ENCODE peak calls at places on chromosomes 1 and 21, in seven cellular contexts. Q is vagina, G is GM23338, M is transverse colon, A is esophagus muscularis mucosa, D is HepG2, E is H1. L is an unnamed sample.

GRCh38 chr1:43565600-43566360 is 35.1 kb downstream of the PTPRF start:
- DNase-seq in M (peak; percentile 41), A (no peak), E (no peak), G (peak; percentile 84), D (no peak), Q (no peak), L (peak; percentile 29)

GRCh38 chr1:8965121-8965820 is 19.6 kb downstream of the CA6 start:
- DNase-seq in D (no peak), E (no peak), Q (no peak), A (no peak), G (no peak), M (no peak), L (no peak)

GRCh38 chr1:14190508-14190907 is 408.0 kb upstream of the KAZN start:
- DNase-seq in M (no peak), A (no peak), E (peak; percentile 1), Q (no peak), G (no peak), D (no peak), L (no peak)

GRCh38 chr1:117048431-117049133 is 11.5 kb upstream of the TTF2 start:
- DNase-seq in A (no peak), G (no peak), E (no peak), D (no peak), Q (no peak), M (no peak), L (no peak)

GRCh38 chr21:28738882-28739281 is 253.8 kb downstream of the LTN1 start:
- DNase-seq in Q (no peak), A (no peak), G (no peak), M (no peak), E (no peak), D (no peak), L (peak; percentile 26)

GRCh38 chr1:98696077-98696476 is 34.6 kb downstream of the SNX7 start:
- DNase-seq in A (no peak), E (no peak), M (no peak), D (no peak), Q (no peak), G (no peak), L (no peak)

GRCh38 chr1:99520121-99520520 is 125.8 kb upstream of the PALMD start:
- DNase-seq in A (no peak), Q (no peak), E (no peak), M (no peak), G (no peak), D (no peak), L (no peak)

GRCh38 chr21:44427241-44428120 is 27.8 kb upstream of the LRRC3 start:
- DNase-seq in E (no peak), G (no peak), Q (no peak), A (no peak), D (no peak), M (no peak), L (no peak)

GRCh38 chr1:58849556-58849955 is 65.7 kb upstream of the JUN start:
- DNase-seq in M (no peak), D (no peak), A (no peak), E (no peak), Q (no peak), G (no peak), L (no peak)

GRCh38 chr1:29686012-29686930 is 449.9 kb downstream of the PTPRU start:
- DNase-seq in A (no peak), G (no peak), E (no peak), M (no peak), Q (peak; percentile 58), D (no peak), L (no peak)

GRCh38 chr1:211024901-211025300 is 109.0 kb downstream of the KCNH1 start:
- DNase-seq in A (no peak), M (no peak), Q (no peak), G (no peak), E (no peak), D (no peak), L (no peak)

GRCh38 chr1:3795453-3796214 is 664 bp downstream of the LRRC47 start:
- DNase-seq in D (peak; percentile 18), Q (no peak), G (no peak), E (no peak), M (no peak), A (no peak), L (no peak)

GRCh38 chr1:59414406-59415133 is 117.7 kb downstream of the FGGY start:
- DNase-seq in A (no peak), D (no peak), E (no peak), M (no peak), Q (no peak), G (no peak), L (no peak)

GRCh38 chr1:201489656-201490261 is 17.2 kb downstream of the CSRP1 start:
- DNase-seq in D (no peak), G (no peak), E (no peak), Q (no peak), M (no peak), A (no peak), L (peak; percentile 30)

DNA sequence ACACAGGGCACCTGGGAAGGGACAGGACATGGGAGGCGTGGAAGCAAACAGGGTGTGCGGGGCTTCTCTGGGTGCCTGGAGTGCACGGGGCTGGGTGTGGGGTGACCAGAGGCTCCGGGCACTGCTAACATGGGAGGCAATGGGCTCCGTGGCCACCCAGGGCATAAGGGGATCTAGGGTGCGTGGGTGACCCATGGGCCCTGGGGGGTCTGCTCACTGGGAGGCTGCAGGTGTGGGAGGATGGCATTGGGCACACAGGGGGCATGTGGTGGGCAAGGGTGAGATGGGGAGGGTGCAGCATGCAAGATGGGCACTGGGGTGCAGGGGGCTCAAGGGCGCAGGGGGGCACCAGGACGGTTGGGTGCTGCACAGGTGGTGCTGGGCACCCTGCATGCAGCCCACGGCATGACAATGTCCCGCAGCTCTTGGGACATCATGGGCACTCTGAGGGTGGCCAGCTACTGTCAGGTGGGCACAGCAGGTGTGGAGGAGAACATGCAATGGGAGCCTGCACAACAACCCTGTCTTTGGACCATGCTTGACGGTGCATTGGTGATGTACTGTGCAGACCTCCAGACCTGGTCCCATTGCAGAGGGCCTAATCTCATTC is 15.1 kb downstream of the TRIM11 start:
- DNase-seq in D (no peak), M (no peak), E (no peak), A (no peak), Q (no peak), G (no peak), L (no peak)
- TF ChIP-seq POLR2AphosphoS5 in D (no peak), M (no peak), E (no peak), A (no peak), Q (no peak), G (no peak), L (no peak)

GRCh38 chr1:192811594-192812239 is 2.9 kb downstream of the RGS2 start:
- DNase-seq in M (no peak), A (no peak), E (no peak), G (no peak), Q (no peak), D (no peak), L (peak; percentile 24)

GRCh38 chr1:192812420-192813209 is 3.8 kb downstream of the RGS2 start:
- DNase-seq in G (no peak), Q (no peak), D (no peak), A (no peak), E (no peak), M (no peak), L (no peak)

GRCh38 chr1:192808588-192809285 is at the start of gene RGS2:
- DNase-seq in A (peak; percentile 97), M (peak; percentile 94), D (peak; percentile 66), E (peak; percentile 92), Q (no peak), G (peak; percentile 96), L (peak; percentile 95)

GRCh38 chr1:192809286-192810252 is 730 bp downstream of the RGS2 start:
- DNase-seq in E (no peak), Q (no peak), A (no peak), M (peak; percentile 46), D (no peak), G (peak; percentile 60), L (peak; percentile 68)

GRCh38 chr1:192810253-192810880 is 1.5 kb downstream of the RGS2 start:
- DNase-seq in M (peak; percentile 24), G (no peak), A (no peak), D (no peak), Q (no peak), E (no peak), L (peak; percentile 47)
- TF ChIP-seq POLR2AphosphoS5 in M (peak; percentile 41), G (no peak), A (peak; percentile 65), D (no peak), Q (no peak), E (no peak), L (no peak)

DNA sequence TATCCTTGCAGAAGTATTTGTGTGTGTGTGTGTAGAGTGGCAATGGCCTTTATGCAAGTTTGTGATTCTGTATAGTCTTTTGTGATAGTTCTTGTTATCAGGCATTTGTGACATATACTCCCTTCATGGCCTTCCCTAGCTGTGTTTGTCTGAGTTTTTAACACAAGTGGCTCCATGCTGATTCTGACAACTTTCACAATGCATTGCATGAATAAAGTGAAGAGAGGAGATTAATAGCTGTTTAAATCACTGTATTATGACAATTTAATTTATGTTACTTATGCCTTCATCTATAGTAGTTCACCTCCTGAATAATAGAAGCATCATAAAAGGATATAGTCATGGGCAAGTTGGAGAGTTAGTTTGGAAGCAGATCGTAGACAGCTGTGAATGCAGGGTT is 17.2 kb upstream of the MCOLN3 start:
- DNase-seq in G (no peak), E (no peak), Q (no peak), A (no peak), M (no peak), D (no peak), L (no peak)
- TF ChIP-seq POLR2AphosphoS5 in G (no peak), E (no peak), Q (no peak), A (no peak), M (no peak), D (no peak), L (no peak)

GRCh38 chr1:32239790-32240139 is 7.3 kb upstream of the FAM167B start:
- DNase-seq in E (no peak), Q (no peak), A (no peak), D (no peak), M (peak; percentile 16), G (no peak), L (no peak)

GRCh38 chr1:32242341-32242851 is 4.6 kb upstream of the FAM167B start:
- DNase-seq in Q (no peak), G (peak; percentile 46), D (no peak), M (peak; percentile 48), E (no peak), A (no peak), L (peak; percentile 22)

GRCh38 chr1:32239335-32239734 is 7.7 kb upstream of the FAM167B start:
- DNase-seq in E (no peak), Q (no peak), M (peak; percentile 27), A (no peak), D (no peak), G (peak; percentile 46), L (no peak)

GRCh38 chr1:32240140-32240951 is 6.7 kb upstream of the FAM167B start:
- DNase-seq in A (no peak), Q (no peak), G (peak; percentile 99), M (peak; percentile 87), E (peak; percentile 85), D (no peak), L (peak; percentile 35)

DNA sequence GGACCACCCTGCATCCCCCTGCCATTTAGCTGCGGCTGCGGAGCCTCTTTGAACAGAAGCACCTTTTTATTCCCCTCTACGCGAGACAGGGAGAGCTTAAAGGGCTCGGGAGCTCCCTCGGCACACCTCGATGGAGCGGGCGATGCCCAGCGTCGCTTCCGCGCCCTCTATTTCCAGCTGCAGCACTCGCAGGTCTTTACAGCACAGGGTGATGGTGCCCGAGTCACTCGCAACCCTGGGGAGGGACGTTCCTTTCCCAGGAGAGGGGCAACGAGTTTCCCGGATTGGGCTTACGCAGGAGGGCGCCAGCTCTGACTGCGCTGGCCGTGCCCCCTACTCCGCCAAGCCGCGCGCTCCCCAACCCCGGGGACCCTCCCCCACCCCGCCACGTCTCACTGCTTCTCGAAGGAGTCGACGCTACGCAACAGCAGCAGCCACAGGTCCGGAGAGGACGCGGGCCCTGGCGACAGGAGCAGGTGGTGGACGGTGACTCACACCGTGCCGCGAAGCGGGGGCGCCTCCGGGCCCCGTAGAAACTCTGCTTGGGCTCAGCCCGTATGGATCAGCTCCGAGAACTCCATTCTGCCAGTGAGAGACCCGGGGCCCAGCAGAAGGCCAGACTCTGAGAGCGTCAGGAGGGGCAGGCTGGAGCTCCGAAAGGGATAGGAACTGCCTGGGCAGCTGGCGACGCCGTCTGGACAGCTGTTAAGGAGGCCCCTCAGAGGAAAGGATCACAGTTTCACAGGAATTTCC is 5.8 kb upstream of the FAM167B start:
- DNase-seq in E (no peak), G (peak; percentile 75), Q (no peak), A (no peak), M (peak; percentile 73), D (no peak), L (peak; percentile 76)
- TF ChIP-seq POLR2AphosphoS5 in E (no peak), G (peak; percentile 47), Q (no peak), A (peak; percentile 22), M (no peak), D (no peak), L (no peak)

L was measured in endothelial cell of umbilical vein.